ENCODE peak calls at places on chromosomes 11 and 22, in eight cellular contexts. T is foreskin fibroblast; A is activated T-cell treated with anti-CD3 and anti-CD28 coated beads, Interleukin-2, amount 50 U/mL, for 72 hours; D is T-cell; V is cardiac muscle cell; E is effector memory CD8-positive, alpha-beta T cell; J is CD4-positive, alpha-beta T cell; M is hepatocyte. Y is an unnamed sample.

GRCh38 chr11:69921429-69922014 is 102.3 kb upstream of the FGF3 start:
- DNase-seq in T (no peak), A (no peak), D (no peak), V (no peak), E (no peak), J (no peak), M (no peak), Y (no peak)

GRCh38 chr11:2122222-2122906 is 16.8 kb downstream of the IGF2 start:
- DNase-seq in T (peak; percentile 69), A (no peak), D (no peak), V (no peak), E (no peak), J (no peak), M (peak; percentile 58), Y (no peak)

GRCh38 chr11:77351281-77351905 is 49.9 kb upstream of the GDPD4 start:
- DNase-seq in T (peak; percentile 17), A (no peak), D (no peak), V (no peak), E (no peak), J (no peak), M (no peak), Y (no peak)

GRCh38 chr11:3723014-3723708 is 52.0 kb upstream of the CHRNA10 start:
- DNase-seq in T (peak; percentile 96), A (no peak), D (no peak), V (no peak), E (no peak), J (no peak), M (peak; percentile 43), Y (no peak)

GRCh38 chr22:39731881-39732555 is 161.5 kb downstream of the CACNA1I start:
- DNase-seq in T (no peak), A (no peak), D (no peak), V (no peak), E (no peak), J (no peak), M (no peak), Y (no peak)

GRCh38 chr11:43493431-43493830 is 134.7 kb downstream of the TTC17 start:
- DNase-seq in T (no peak), A (no peak), D (no peak), V (no peak), E (no peak), J (no peak), M (no peak), Y (no peak)

GRCh38 chr11:60367009-60367408 is 11.3 kb upstream of the MS4A7 start:
- DNase-seq in T (no peak), A (no peak), D (no peak), V (no peak), E (no peak), J (no peak), M (no peak), Y (no peak)

GRCh38 chr11:103637250-103637649 is 399.2 kb upstream of the DDI1 start:
- DNase-seq in T (peak; percentile 60), A (no peak), D (no peak), V (no peak), E (no peak), J (no peak), M (no peak), Y (no peak)

GRCh38 chr11:117828641-117829368 is 4.3 kb upstream of the FXYD2 start:
- DNase-seq in T (peak; percentile 68), A (peak; percentile 92), D (peak; percentile 71), V (no peak), E (peak; percentile 77), J (peak; percentile 83), M (peak; percentile 84), Y (peak; percentile 95)

GRCh38 chr11:36278531-36279245 is 10.5 kb downstream of the COMMD9 start:
- DNase-seq in T (peak; percentile 34), A (no peak), D (no peak), V (peak; percentile 23), E (no peak), J (no peak), M (no peak), Y (no peak)

GRCh38 chr22:42321908-42322561 is 51.6 kb upstream of the TCF20 start:
- DNase-seq in T (no peak), A (no peak), D (no peak), V (peak; percentile 86), E (no peak), J (no peak), M (peak; percentile 64), Y (no peak)

GRCh38 chr22:41367680-41368542 is 13.8 kb upstream of the TEF start:
- DNase-seq in T (peak; percentile 54), A (no peak), D (no peak), V (no peak), E (no peak), J (no peak), M (peak; percentile 47), Y (no peak)

GRCh38 chr11:128095459-128096096 is 491.8 kb downstream of the ETS1 start:
- DNase-seq in T (peak; percentile 72), A (no peak), D (no peak), V (no peak), E (no peak), J (no peak), M (no peak), Y (no peak)

GRCh38 chr11:64071849-64072248 is 36.1 kb downstream of the FLRT1 start:
- DNase-seq in T (no peak), A (no peak), D (no peak), V (no peak), E (no peak), J (no peak), M (no peak), Y (no peak)

GRCh38 chr22:46473896-46474557 is 63.4 kb downstream of the CELSR1 start:
- DNase-seq in T (no peak), A (no peak), D (no peak), V (no peak), E (no peak), J (no peak), M (no peak), Y (no peak)

GRCh38 chr11:5380740-5381342 is 2.8 kb upstream of the OR51M1 start:
- DNase-seq in T (peak; percentile 82), A (peak; percentile 25), D (no peak), V (peak; percentile 81), E (no peak), J (no peak), M (peak; percentile 79), Y (peak; percentile 35)

GRCh38 chr11:115672999-115673411 is 168.8 kb upstream of the CADM1 start:
- DNase-seq in T (peak; percentile 52), A (no peak), D (no peak), V (no peak), E (no peak), J (no peak), M (peak; percentile 25), Y (no peak)

GRCh38 chr11:22165087-22165486 is 27.8 kb upstream of the ANO5 start:
- DNase-seq in T (no peak), A (no peak), D (no peak), V (no peak), E (no peak), J (no peak), M (no peak), Y (no peak)

GRCh38 chr11:76330651-76331050 is 50.3 kb downstream of the THAP12 start:
- DNase-seq in T (no peak), A (no peak), D (no peak), V (no peak), E (no peak), J (no peak), M (no peak), Y (no peak)

GRCh38 chr22:20013382-20013871 is 3.2 kb downstream of the ARVCF start:
- DNase-seq in T (peak; percentile 69), A (peak; percentile 62), D (peak; percentile 14), V (peak; percentile 85), E (no peak), J (no peak), M (peak; percentile 81), Y (peak; percentile 64)

GRCh38 chr11:88489030-88489429 is 151.5 kb upstream of the CTSC start:
- DNase-seq in T (peak; percentile 32), A (no peak), D (no peak), V (no peak), E (no peak), J (no peak), M (no peak), Y (no peak)

GRCh38 chr11:316031-316701 is 2.3 kb downstream of the IFITM1 start:
- DNase-seq in T (no peak), A (peak; percentile 56), D (no peak), V (no peak), E (peak; percentile 46), J (no peak), M (no peak), Y (peak; percentile 55)

GRCh38 chr22:49547751-49548239 is 279.9 kb downstream of the BRD1 start:
- DNase-seq in T (no peak), A (no peak), D (no peak), V (no peak), E (no peak), J (no peak), M (no peak), Y (no peak)

GRCh38 chr11:73218106-73218829 is at the start of gene P2RY2:
- DNase-seq in T (peak; percentile 50), A (peak; percentile 71), D (peak; percentile 23), V (peak; percentile 79), E (no peak), J (peak; percentile 4), M (peak; percentile 84), Y (peak; percentile 62)

GRCh38 chr11:120186799-120187591 is 23.8 kb upstream of the OAF start:
- DNase-seq in T (peak; percentile 43), A (peak; percentile 18), D (no peak), V (no peak), E (no peak), J (no peak), M (peak; percentile 63), Y (peak; percentile 20)

GRCh38 chr11:88680806-88681205 is 343.3 kb upstream of the CTSC start:
- DNase-seq in T (peak; percentile 16), A (no peak), D (no peak), V (no peak), E (no peak), J (no peak), M (no peak), Y (no peak)

GRCh38 chr22:28969401-28970168 is 86.2 kb downstream of the ZNRF3 start:
- DNase-seq in T (peak; percentile 37), A (no peak), D (no peak), V (no peak), E (no peak), J (no peak), M (no peak), Y (no peak)

GRCh38 chr22:49230194-49230577 is 597.5 kb downstream of the BRD1 start:
- DNase-seq in T (no peak), A (no peak), D (no peak), V (peak; percentile 66), E (no peak), J (no peak), M (peak; percentile 46), Y (no peak)

GRCh38 chr22:37752189-37753061 is 55.3 kb upstream of the GCAT start:
- DNase-seq in T (peak; percentile 99), A (no peak), D (no peak), V (no peak), E (no peak), J (no peak), M (peak; percentile 86), Y (no peak)